ENCODE peak calls at places on chromosomes 16 and 17, in five cellular contexts. A is tibial artery; U is heart left ventricle; N is IMR-90; E is naive thymus-derived CD4-positive, alpha-beta T cell. X is an unnamed sample.

GRCh38 chr17:1025733-1026598 is 29.0 kb downstream of the TIMM22 start:
- DNase-seq in A (no peak), U (no peak), N (no peak), E (no peak), X (no peak)

GRCh38 chr16:88967800-88968588 is 9.0 kb downstream of the CBFA2T3 start:
- DNase-seq in A (no peak), U (no peak), N (no peak), E (no peak), X (no peak)

GRCh38 chr17:79137791-79138190 is 63.2 kb downstream of the ENGASE start:
- DNase-seq in A (no peak), U (no peak), N (no peak), E (no peak), X (no peak)

GRCh38 chr17:12342609-12343248 is 322.1 kb downstream of the MAP2K4 start:
- DNase-seq in A (no peak), U (no peak), N (no peak), E (no peak), X (peak; percentile 3)

GRCh38 chr16:57273359-57273758 is 11.1 kb downstream of the PLLP start:
- DNase-seq in A (no peak), U (no peak), N (no peak), E (no peak), X (no peak)

GRCh38 chr16:85569615-85570212 is 43.4 kb upstream of the GSE1 start:
- DNase-seq in A (no peak), U (no peak), N (peak; percentile 78), E (no peak), X (no peak)

GRCh38 chr17:19646788-19647696 is 1.5 kb upstream of the ALDH3A2 start:
- DNase-seq in A (no peak), U (no peak), N (no peak), E (no peak), X (peak; percentile 36)

GRCh38 chr16:83774066-83774465 is 33.7 kb upstream of the HSBP1 start:
- DNase-seq in A (no peak), U (no peak), N (no peak), E (no peak), X (no peak)

GRCh38 chr17:65102788-65103187 is 34.4 kb upstream of the RGS9 start:
- DNase-seq in A (no peak), U (no peak), N (no peak), E (no peak), X (no peak)

GRCh38 chr17:27367121-27367981 is 73.4 kb downstream of the WSB1 start:
- DNase-seq in A (no peak), U (no peak), N (no peak), E (no peak), X (no peak)

GRCh38 chr16:30377812-30378235 is 3.2 kb downstream of the MYL11 start:
- DNase-seq in A (peak; percentile 97), U (peak; percentile 94), N (peak; percentile 85), E (peak; percentile 90), X (peak; percentile 88)

GRCh38 chr16:71565812-71566700 is 10.8 kb downstream of the TAT start:
- DNase-seq in A (no peak), U (no peak), N (no peak), E (no peak), X (no peak)

GRCh38 chr17:55442953-55443683 is 21.5 kb upstream of the MMD start:
- DNase-seq in A (no peak), U (no peak), N (peak; percentile 72), E (no peak), X (no peak)

GRCh38 chr16:89478576-89479221 is 11.7 kb downstream of the ANKRD11 start:
- DNase-seq in A (no peak), U (no peak), N (peak; percentile 52), E (no peak), X (peak; percentile 53)

GRCh38 chr17:6557040-6557438 is 684 bp upstream of the PITPNM3 start:
- DNase-seq in A (no peak), U (no peak), N (no peak), E (no peak), X (no peak)
- H3K4me3 ChIP-seq in A (peak overlapping the region; percentile 52), U (peak overlapping the region; percentile 42), N (no peak overlapping the region), E (no peak overlapping the region), X (no peak overlapping the region)

GRCh38 chr17:45288825-45289224 is 26.9 kb upstream of the SPATA32 start:
- DNase-seq in A (no peak), U (peak; percentile 64), N (no peak), E (no peak), X (no peak)

GRCh38 chr17:45291170-45291805 is 25.5 kb downstream of the MAP3K14 start:
- DNase-seq in A (peak; percentile 67), U (no peak), N (no peak), E (no peak), X (no peak)

GRCh38 chr17:45287526-45288264 is 25.8 kb upstream of the SPATA32 start:
- DNase-seq in A (no peak), U (no peak), N (no peak), E (no peak), X (no peak)

GRCh38 chr17:45290269-45290765 is 26.5 kb downstream of the MAP3K14 start:
- DNase-seq in A (no peak), U (no peak), N (no peak), E (no peak), X (no peak)

DNA sequence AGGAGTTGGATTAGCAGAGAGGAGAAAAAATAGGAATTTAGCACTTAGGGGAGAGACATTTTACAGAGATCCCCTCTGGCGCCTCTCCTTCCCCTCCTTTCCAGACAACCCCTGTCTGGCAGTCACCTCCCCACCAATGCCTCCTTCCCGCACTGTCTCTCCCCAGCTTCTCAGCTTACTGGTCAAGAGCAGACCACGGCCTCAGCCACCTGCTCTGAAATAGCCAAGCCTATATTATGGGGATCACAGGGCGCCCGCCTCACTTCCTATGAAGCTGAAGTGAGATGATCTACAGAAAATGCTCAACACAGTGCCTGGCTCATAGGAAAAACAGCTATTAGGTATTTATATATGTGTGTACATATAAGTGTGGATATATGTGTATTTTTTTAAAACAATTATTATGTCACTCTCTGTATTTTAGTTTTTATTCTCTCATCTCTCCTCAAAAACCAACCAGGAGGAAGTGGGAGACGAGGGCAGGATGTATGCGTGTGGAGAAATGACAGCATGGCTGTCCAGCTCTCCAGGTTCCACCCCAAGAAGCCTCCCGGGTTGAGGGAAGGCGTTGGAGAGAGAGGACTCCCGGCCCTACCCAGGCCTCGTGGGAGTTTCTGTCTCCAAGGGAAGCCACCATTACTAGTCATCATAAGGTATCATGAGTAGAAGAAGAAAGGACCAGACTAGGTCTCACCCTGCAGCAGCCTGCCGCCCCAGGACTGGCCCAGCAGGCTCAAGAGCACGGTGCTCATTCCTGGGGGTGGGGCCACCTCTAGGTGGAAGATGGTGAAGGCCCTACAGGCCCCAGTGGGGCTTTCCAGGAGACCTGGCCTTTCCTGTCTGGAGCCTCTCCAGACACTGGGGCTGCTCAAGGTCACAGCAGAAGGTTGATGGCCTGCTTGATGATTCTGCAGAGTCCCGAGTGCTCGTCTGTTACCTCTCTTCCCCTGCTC is 27.2 kb downstream of the MAP3K14 start:
- DNase-seq in A (no peak), U (no peak), N (no peak), E (no peak), X (no peak)
- H3K4me3 ChIP-seq in A (no peak overlapping the region), U (no peak overlapping the region), N (no peak overlapping the region), E (no peak overlapping the region), X (no peak overlapping the region)

GRCh38 chr17:77288115-77288619 is 147.4 kb downstream of the SEC14L1 start:
- DNase-seq in A (no peak), U (no peak), N (no peak), E (no peak), X (no peak)

GRCh38 chr17:77285594-77286390 is 145.0 kb downstream of the SEC14L1 start:
- DNase-seq in A (peak; percentile 63), U (no peak), N (peak; percentile 89), E (no peak), X (peak; percentile 71)

GRCh38 chr17:77286391-77286640 is 145.5 kb downstream of the SEC14L1 start:
- DNase-seq in A (no peak), U (no peak), N (no peak), E (no peak), X (no peak)

GRCh38 chr17:77286641-77287431 is 146.1 kb downstream of the SEC14L1 start:
- DNase-seq in A (no peak), U (peak; percentile 37), N (peak; percentile 18), E (no peak), X (no peak)

DNA sequence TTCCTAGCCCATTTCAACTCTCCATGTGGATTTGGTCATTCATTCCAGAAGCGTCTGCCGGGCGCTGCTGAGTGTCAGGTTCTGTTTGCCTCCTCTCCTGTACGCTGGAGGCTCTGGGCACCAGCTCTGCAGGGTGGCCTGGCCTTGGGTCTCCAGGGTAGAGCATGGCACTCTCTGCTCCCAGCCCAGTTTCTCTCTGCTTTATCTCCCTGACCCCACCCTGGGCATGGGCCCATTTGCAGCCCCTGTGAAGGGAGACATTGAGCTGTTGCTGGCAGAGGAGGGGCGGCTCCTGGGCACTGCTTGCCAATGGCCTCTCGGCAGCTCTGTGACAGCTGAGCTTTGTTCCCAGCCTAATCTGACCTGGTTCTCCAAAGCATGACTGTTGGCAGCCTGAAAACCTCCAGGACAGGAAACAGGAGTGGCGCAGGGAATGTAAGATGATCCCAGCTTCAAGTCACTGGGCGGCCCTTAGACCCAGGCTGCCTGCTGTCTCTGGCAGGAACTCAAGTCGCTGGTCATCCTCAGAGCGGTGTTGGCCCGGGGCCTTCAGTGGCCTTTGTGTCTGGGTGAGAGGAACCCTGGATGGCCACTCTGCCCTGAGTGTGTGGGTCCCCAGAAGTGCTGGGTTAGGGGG is 146.8 kb downstream of the SEC14L1 start:
- DNase-seq in A (no peak), U (peak; percentile 59), N (peak; percentile 94), E (no peak), X (peak; percentile 78)
- H3K4me3 ChIP-seq in A (no peak overlapping the region), U (no peak overlapping the region), N (no peak overlapping the region), E (no peak overlapping the region), X (no peak overlapping the region)

GRCh38 chr16:51155901-51156810 is 5.1 kb upstream of the SALL1 start:
- DNase-seq in A (no peak), U (no peak), N (peak; percentile 49), E (no peak), X (peak; percentile 62)

GRCh38 chr16:51155199-51155607 is 4.1 kb upstream of the SALL1 start:
- DNase-seq in A (no peak), U (no peak), N (no peak), E (no peak), X (no peak)

GRCh38 chr16:51153275-51153991 is 2.4 kb upstream of the SALL1 start:
- DNase-seq in A (no peak), U (no peak), N (no peak), E (no peak), X (peak; percentile 33)

GRCh38 chr16:51152691-51153261 is 1.7 kb upstream of the SALL1 start:
- DNase-seq in A (no peak), U (no peak), N (peak; percentile 37), E (no peak), X (peak; percentile 55)

DNA sequence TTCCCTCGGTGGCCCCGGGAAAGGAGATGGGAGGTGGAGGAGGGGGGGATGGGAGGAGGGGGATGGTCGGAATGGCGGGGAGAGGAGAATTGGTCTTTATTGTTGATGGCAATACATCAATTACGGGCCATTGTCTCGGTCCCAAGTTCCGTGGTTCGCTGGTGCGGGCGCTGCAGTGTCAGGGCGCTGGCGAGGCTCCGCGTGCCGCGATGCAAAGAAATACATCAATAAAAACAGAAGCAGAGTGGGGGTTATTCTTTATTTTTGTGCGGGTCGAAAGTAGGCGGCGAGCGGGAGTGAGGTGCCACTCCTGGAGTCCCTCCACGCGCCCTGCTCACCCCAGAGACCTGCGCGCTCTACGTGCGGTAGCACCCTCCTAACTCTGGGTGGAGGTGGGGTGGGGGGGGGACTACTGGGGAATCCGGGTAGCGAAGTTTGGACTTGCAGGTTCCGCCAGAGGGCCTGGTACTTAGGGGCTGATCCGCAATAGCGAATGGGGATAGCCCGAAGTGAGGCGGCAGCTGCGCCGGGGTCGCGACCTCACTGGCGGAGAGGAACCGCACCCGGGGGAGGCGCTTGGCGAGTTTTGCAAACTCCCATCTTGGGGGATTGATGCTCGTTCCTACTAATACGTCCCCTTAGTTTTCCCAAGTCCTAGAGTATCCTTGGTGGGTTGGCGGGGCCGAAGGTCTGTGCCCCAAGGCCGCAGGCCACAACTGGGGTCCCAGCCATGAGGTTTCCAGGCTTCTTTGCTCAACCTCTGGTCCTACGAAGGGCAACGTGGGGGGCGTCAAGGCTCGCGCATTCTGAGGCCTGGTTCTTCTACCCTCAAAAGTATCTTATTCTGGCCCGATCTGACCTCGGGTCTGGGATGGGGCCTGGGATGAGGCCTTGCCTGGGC is 3.5 kb upstream of the SALL1 start:
- DNase-seq in A (no peak), U (no peak), N (no peak), E (no peak), X (no peak)
- H3K4me3 ChIP-seq in A (no peak overlapping the region), U (peak overlapping the region; percentile 7), N (peak overlapping the region; percentile 32), E (no peak overlapping the region), X (peak overlapping the region; percentile 45)

X was measured in fibroblast of the aortic adventitia.